ENCODE peak calls at places on chromosomes 11 and 22, in eight cellular contexts. B, J, D, L, S, Z, E and N are unnamed samples.

GRCh38 chr11:69941546-69942332 is 122.5 kb upstream of the FGF3 start:
- DNase-seq in B (no peak), J (no peak), D (no peak), L (no peak), S (no peak), Z (no peak), E (no peak), N (peak)

GRCh38 chr11:44178381-44178780 is 82.9 kb downstream of the EXT2 start:
- DNase-seq in B (no peak), J (no peak), D (no peak), L (no peak), S (no peak), Z (no peak), E (no peak), N (no peak)

GRCh38 chr11:86103808-86104207 is 34.9 kb upstream of the PICALM start:
- DNase-seq in B (no peak), J (no peak), D (no peak), L (no peak), S (no peak), Z (no peak), E (no peak), N (no peak)

GRCh38 chr22:22386602-22387385 is 121.7 kb downstream of the ZNF280B start:
- DNase-seq in B (no peak), J (no peak), D (peak), L (no peak), S (peak), Z (no peak), E (no peak), N (no peak)

GRCh38 chr11:133040289-133040893 is 491.9 kb downstream of the OPCML start:
- DNase-seq in B (no peak), J (no peak), D (no peak), L (no peak), S (no peak), Z (no peak), E (no peak), N (no peak)

GRCh38 chr11:64372021-64372420 is 13.1 kb downstream of the RPS6KA4 start:
- DNase-seq in B (no peak), J (no peak), D (no peak), L (no peak), S (no peak), Z (no peak), E (no peak), N (no peak)

GRCh38 chr11:16182553-16182952 is 173.8 kb downstream of the SOX6 start:
- DNase-seq in B (no peak), J (no peak), D (no peak), L (no peak), S (no peak), Z (no peak), E (no peak), N (no peak)

GRCh38 chr11:35786918-35787557 is 124.5 kb downstream of the TRIM44 start:
- DNase-seq in B (no peak), J (no peak), D (no peak), L (no peak), S (no peak), Z (no peak), E (no peak), N (no peak)

GRCh38 chr11:76661306-76661751 is 9.2 kb downstream of the LRRC32 start:
- DNase-seq in B (no peak), J (no peak), D (no peak), L (no peak), S (no peak), Z (no peak), E (no peak), N (peak)

GRCh38 chr22:38451404-38451803 is 3.6 kb downstream of the KCNJ4 start:
- DNase-seq in B (no peak), J (no peak), D (no peak), L (no peak), S (no peak), Z (no peak), E (no peak), N (no peak)

GRCh38 chr11:85903406-85903805 is 48.2 kb downstream of the CCDC83 start:
- DNase-seq in B (no peak), J (no peak), D (no peak), L (no peak), S (no peak), Z (no peak), E (no peak), N (no peak)

GRCh38 chr11:78392854-78393253 is 24.8 kb downstream of the GAB2 start:
- DNase-seq in B (no peak), J (no peak), D (no peak), L (no peak), S (no peak), Z (no peak), E (no peak), N (no peak)

GRCh38 chr22:32396255-32396654 is 15.8 kb downstream of the RTCB start:
- DNase-seq in B (no peak), J (no peak), D (no peak), L (no peak), S (no peak), Z (no peak), E (no peak), N (no peak)

GRCh38 chr11:111777094-111778046 is 11.2 kb upstream of the PPP2R1B start:
- DNase-seq in B (no peak), J (no peak), D (peak), L (no peak), S (no peak), Z (peak), E (peak), N (no peak)

GRCh38 chr11:57474017-57474750 is 13.9 kb downstream of the RTN4RL2 start:
- DNase-seq in B (no peak), J (no peak), D (no peak), L (no peak), S (no peak), Z (no peak), E (no peak), N (no peak)

GRCh38 chr11:85406841-85407240 is 220.3 kb downstream of the DLG2 start:
- DNase-seq in B (no peak), J (no peak), D (no peak), L (no peak), S (no peak), Z (no peak), E (no peak), N (no peak)

GRCh38 chr11:36356201-36356600 is 60.1 kb downstream of the PRR5L start:
- DNase-seq in B (no peak), J (no peak), D (no peak), L (no peak), S (no peak), Z (no peak), E (no peak), N (no peak)

GRCh38 chr11:16153951-16154350 is 202.4 kb downstream of the SOX6 start:
- DNase-seq in B (no peak), J (no peak), D (no peak), L (no peak), S (no peak), Z (no peak), E (no peak), N (no peak)

GRCh38 chr11:38594881-38595280 is 1996.8 kb upstream of the RAG2 start:
- DNase-seq in B (no peak), J (no peak), D (no peak), L (no peak), S (no peak), Z (no peak), E (no peak), N (no peak)

GRCh38 chr22:22770881-22771280 is 116.7 kb upstream of the IGLL5 start:
- DNase-seq in B (no peak), J (no peak), D (no peak), L (no peak), S (no peak), Z (no peak), E (no peak), N (no peak)

GRCh38 chr22:23315341-23315917 is 135.1 kb downstream of the BCR start:
- DNase-seq in B (peak), J (peak), D (peak), L (peak), S (peak), Z (peak), E (peak), N (peak)

GRCh38 chr11:105713106-105713505 is 103.2 kb downstream of the GRIA4 start:
- DNase-seq in B (no peak), J (no peak), D (no peak), L (no peak), S (no peak), Z (no peak), E (no peak), N (no peak)

GRCh38 chr11:78577495-78577894 is 2.8 kb upstream of the NARS2 start:
- DNase-seq in B (no peak), J (no peak), D (no peak), L (no peak), S (no peak), Z (no peak), E (no peak), N (no peak)

GRCh38 chr11:3795131-3796092 is 1.9 kb downstream of the NUP98 start:
- DNase-seq in B (no peak), J (no peak), D (no peak), L (no peak), S (no peak), Z (no peak), E (no peak), N (no peak)

DNA sequence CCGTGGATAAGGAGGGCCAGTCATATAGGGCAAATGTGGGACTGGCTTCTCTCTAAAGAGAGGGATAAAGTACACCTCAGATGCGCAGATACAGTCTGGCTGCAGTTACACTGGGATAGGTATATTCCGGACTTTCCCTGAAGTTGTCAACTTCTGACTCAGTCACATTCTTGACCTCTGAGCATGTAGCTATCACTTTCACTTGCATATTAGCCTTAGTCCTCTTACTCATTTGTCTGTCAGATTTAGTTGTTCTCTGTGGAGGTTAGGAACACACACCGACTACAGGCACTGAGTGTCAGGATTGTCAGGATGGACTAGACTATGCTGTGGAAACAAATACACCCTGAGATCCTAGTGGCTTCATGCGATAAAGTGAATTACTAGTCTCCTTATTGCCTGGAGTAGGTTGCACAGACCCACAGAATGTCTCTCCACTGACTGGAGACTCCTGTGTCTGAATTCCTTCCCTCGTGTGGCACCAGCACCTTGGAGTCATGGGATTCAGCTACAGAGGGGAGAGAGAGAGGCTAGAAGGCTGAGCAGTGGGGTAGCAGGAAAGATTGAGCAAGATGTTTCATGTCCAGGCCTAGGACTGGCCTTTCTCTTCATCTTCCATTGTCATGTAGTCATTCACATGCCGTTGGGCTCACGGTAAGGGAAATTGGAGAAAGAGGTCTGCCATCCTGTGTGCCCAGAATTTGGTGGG is 654.3 kb downstream of the NTM start:
- DNase-seq in B (no peak), J (no peak), D (no peak), L (no peak), S (peak), Z (no peak), E (no peak), N (no peak)
- TF ChIP-seq EP300 in B (no peak), J (no peak), D (no peak), L (no peak), S (no peak), Z (no peak), E (no peak), N (no peak)

DNA sequence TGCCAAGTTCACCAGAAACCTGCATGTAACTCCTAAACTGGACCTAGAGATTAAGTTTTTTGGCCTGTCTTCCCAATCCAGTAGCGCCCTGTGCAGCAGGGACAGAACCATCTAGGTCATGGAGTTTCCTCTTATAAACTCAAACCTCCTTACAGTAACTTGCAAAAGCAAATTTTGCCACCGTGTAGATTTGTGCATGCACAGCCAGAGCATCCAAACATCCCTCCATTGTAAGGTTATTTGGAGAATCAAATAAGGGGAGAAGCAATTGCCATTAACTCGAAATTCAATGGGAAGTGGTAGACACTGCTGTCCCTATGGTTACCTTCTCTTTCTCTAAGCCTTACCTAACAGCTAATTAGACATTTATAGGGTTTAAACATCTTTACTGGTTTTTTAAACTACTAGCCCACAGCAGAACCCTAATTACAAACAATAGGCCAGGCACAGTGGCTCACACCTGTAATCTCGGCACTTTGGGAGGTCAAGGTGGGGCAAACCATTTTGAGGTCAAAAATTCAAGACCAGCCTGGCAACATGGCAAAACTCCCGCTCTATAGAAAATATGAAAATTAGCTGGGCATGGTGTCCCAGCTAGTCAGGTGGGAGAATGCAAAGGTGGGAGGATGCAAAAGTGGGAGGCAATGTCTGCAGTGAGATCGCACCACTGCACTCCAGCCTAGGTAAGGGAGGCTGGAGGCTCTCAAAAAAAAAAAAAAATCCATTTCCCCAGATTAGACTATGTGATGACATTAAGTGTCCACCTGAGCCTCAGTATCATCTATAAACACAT is 6.6 kb downstream of the HSPA8 start:
- DNase-seq in B (no peak), J (no peak), D (no peak), L (no peak), S (no peak), Z (no peak), E (no peak), N (no peak)
- TF ChIP-seq POLR2A in B (no peak), J (no peak), D (no peak), L (no peak), S (no peak), Z (no peak), E (no peak), N (no peak)

DNA sequence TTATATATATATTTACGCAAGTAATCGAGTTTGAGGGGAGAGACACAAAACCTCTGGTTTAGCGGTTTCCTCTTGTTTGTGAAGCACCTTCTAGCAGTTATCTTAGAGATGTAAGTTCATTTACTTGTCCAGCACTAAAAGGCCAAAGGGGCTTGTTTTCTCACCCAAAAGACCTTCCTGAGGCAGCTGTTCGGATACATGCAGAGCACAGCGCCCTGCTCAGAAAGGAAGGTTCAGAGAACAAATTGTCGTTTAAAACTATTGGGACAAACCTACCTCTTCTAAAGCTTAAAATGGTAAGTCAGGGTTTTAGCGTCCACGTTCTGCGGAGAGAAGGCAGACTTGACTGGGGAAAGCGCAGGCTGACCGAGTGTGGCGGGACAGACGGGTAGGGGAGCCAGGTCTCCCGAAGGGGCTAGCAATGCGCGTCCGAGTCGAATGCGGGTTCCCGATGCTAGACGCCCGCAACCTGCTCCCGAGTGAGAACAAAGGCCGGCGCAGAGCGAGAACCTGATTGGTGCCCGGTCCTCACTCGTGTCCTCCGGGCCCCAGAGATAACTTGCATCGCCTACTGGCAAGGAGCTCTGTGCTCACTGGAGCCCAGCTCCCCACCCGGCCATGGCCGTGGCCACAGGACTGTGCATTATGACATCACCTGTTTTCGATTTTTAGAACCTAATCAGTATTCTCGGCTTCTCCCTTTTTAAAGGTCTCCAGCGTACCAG is 1.0 kb upstream of the SESN3 start:
- DNase-seq in B (peak), J (peak), D (no peak), L (peak), S (peak), Z (no peak), E (peak), N (peak)
- TF ChIP-seq EP300 in B (no peak), J (no peak), D (no peak), L (no peak), S (no peak), Z (no peak), E (no peak), N (no peak)

DNA sequence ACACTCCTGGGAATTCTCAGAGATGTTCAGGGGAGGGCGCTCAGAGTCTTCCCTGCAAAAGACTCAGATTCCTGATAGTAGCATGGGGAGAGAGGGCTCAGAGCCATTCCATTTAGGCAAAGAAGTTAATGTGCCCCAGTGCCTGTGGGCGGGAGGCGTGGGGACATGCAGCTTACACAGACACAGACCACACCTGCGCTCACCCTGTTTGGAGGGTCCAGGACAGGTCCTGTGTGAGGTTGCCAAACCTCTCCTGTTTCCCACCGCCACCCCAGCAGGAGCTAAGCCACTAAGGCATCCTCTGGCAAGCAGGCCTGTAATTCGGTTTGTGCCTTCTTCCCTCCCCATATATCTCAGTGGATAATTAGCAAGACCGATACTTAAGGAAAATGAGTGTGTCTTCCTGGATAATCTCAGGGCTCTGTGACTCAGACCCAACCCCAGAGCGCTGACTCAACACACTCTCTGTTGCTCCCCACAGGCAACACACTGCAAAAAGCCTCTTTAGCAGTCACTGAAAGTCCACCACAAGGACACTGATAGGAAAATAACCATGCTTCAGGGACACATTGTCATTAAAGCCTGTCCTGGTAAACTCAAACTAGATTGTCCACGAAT is 118.9 kb upstream of the LMO1 start:
- DNase-seq in B (no peak), J (no peak), D (no peak), L (no peak), S (peak), Z (no peak), E (no peak), N (no peak)
- TF ChIP-seq POLR2A in B (no peak), J (no peak), D (no peak), L (no peak), S (no peak), Z (no peak), E (no peak), N (no peak)

DNA sequence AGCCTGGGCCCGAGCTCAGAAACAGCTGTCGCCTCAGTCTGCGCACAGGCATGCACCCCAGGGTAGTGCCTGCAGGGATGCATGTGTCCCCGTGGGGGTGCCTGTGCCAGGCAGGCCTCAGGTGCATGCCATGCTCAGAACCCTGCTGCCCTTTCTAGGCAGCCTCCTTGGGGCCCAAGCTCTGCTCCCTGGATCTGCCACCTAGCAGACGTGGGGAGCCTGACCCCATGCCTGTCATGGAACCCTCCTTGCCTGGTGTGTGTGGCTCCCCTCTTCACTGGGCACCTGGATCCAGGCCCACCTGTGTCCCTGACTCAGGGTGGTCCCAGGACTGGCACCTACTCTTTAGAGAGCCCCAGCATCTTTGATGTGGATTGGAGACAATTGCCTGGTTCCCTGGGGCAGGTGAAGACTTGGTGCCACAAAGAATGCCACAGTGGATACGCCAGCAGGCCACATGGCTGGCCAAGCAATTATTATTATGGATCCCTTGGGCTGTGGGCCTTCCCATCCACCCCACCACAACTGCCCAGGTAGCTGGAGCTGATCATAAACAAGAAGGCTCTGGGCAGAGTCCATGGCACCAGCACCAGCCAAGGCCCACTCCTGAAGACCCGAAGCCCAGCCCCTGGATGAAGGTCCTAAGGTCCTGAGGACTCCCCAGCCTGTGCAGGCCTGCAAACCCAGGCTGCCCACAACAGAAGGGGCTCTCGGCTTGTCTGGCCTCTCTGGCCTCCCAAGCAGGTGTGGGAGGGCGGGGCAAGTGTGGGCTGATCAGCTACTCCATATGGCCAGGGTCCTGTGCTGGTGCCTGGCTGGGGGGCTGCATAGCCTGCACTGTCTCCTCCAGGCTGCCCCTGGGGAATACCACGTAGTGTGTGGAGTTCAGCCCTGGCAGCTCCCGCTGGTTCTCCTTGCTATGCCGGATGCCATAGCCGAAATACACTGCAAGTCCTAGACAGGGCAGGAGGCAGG is 3.8 kb downstream of the SLC7A4 start:
- DNase-seq in B (no peak), J (no peak), D (no peak), L (no peak), S (no peak), Z (no peak), E (no peak), N (no peak)
- TF ChIP-seq EP300 in B (no peak), J (no peak), D (no peak), L (no peak), S (no peak), Z (no peak), E (no peak), N (no peak)